ENCODE peak calls at places on chromosomes 12 and 14, in six cellular contexts. Q, L, K, G, N and E are unnamed samples.
A peak's percentile ranks its signal among the peaks of the same experiment; 100 is the strongest.

GRCh38 chr14:99345472-99345871 is 73.5 kb upstream of the BCL11B start:
- DNase-seq in Q (no peak), L (no peak), K (no peak), G (no peak), N (no peak), E (no peak)

GRCh38 chr14:66596241-66596985 is 88.5 kb downstream of the GPHN start:
- DNase-seq in Q (no peak), L (no peak), K (no peak), G (no peak), N (no peak), E (no peak)

GRCh38 chr14:99065551-99065950 is 206.4 kb downstream of the BCL11B start:
- DNase-seq in Q (no peak), L (peak; percentile 7), K (no peak), G (no peak), N (no peak), E (peak; percentile 20)

GRCh38 chr12:7915911-7916403 is 20.0 kb downstream of the SLC2A3 start:
- DNase-seq in Q (no peak), L (no peak), K (no peak), G (no peak), N (no peak), E (no peak)

GRCh38 chr12:5012337-5012736 is 31.3 kb upstream of the KCNA5 start:
- DNase-seq in Q (no peak), L (no peak), K (peak; percentile 46), G (no peak), N (no peak), E (no peak)

GRCh38 chr14:105859717-105860614 is 333.6 kb downstream of the TMEM121 start:
- DNase-seq in Q (no peak), L (no peak), K (peak; percentile 11), G (no peak), N (peak; percentile 8), E (no peak)

GRCh38 chr12:25817166-25817565 is 141.3 kb upstream of the RASSF8 start:
- DNase-seq in Q (peak; percentile 7), L (no peak), K (no peak), G (no peak), N (no peak), E (no peak)

GRCh38 chr14:21874946-21875345 is 201.3 kb upstream of the OR4E1 start:
- DNase-seq in Q (no peak), L (no peak), K (no peak), G (no peak), N (no peak), E (no peak)

GRCh38 chr12:107318804-107319535 is 225.6 kb upstream of the CRY1 start:
- DNase-seq in Q (peak; percentile 51), L (peak; percentile 73), K (no peak), G (peak; percentile 66), N (peak; percentile 14), E (peak; percentile 38)

GRCh38 chr12:51636581-51636980 is 45.5 kb downstream of the SCN8A start:
- DNase-seq in Q (peak; percentile 39), L (peak; percentile 80), K (no peak), G (no peak), N (no peak), E (peak; percentile 52)

GRCh38 chr12:69096669-69097364 is 142.6 kb upstream of the CPSF6 start:
- DNase-seq in Q (no peak), L (peak; percentile 38), K (no peak), G (no peak), N (no peak), E (peak; percentile 12)

GRCh38 chr14:44609201-44609600 is 102.1 kb upstream of the FSCB start:
- DNase-seq in Q (no peak), L (no peak), K (no peak), G (no peak), N (no peak), E (no peak)

GRCh38 chr14:62604524-62604923 is 440.7 kb downstream of the KCNH5 start:
- DNase-seq in Q (peak; percentile 45), L (peak; percentile 4), K (no peak), G (no peak), N (no peak), E (no peak)

GRCh38 chr12:120678572-120678971 is 8.4 kb upstream of the MLEC start:
- DNase-seq in Q (no peak), L (peak; percentile 17), K (no peak), G (no peak), N (no peak), E (no peak)

GRCh38 chr12:33834672-33835071 is 187.6 kb upstream of the ALG10 start:
- DNase-seq in Q (no peak), L (no peak), K (no peak), G (no peak), N (no peak), E (no peak)

GRCh38 chr12:110934093-110934852 is 13.9 kb upstream of the MYL2 start:
- DNase-seq in Q (no peak), L (peak; percentile 85), K (no peak), G (peak; percentile 77), N (no peak), E (peak; percentile 96)

GRCh38 chr14:72855913-72856312 is 38.0 kb downstream of the DPF3 start:
- DNase-seq in Q (peak; percentile 44), L (peak; percentile 28), K (no peak), G (no peak), N (no peak), E (no peak)

GRCh38 chr12:51392556-51393237 is 1.5 kb upstream of the GALNT6 start:
- DNase-seq in Q (no peak), L (peak; percentile 45), K (no peak), G (no peak), N (peak; percentile 27), E (no peak)

GRCh38 chr12:4268549-4269181 is 4.9 kb upstream of the CCND2 start:
- DNase-seq in Q (no peak), L (no peak), K (no peak), G (no peak), N (no peak), E (no peak)

GRCh38 chr14:42149609-42150261 is 543.1 kb downstream of the LRFN5 start:
- DNase-seq in Q (no peak), L (no peak), K (no peak), G (no peak), N (no peak), E (no peak)

GRCh38 chr12:53048033-53048779 is 1.7 kb upstream of the TNS2 start:
- DNase-seq in Q (no peak), L (no peak), K (peak; percentile 81), G (peak; percentile 84), N (peak; percentile 90), E (no peak)
- TF ChIP-seq CTCF in Q (peak; percentile 10), L (peak; percentile 17), K (no peak), G (peak; percentile 57), N (peak; percentile 40), E (peak; percentile 27)

GRCh38 chr14:95213774-95214173 is 56.4 kb upstream of the DICER1 start:
- DNase-seq in Q (no peak), L (no peak), K (no peak), G (no peak), N (no peak), E (no peak)
- H3K27ac ChIP-seq in Q (no peak overlapping the region), L (no peak overlapping the region), K (no peak overlapping the region), G (no peak overlapping the region), N (no peak overlapping the region), E (no peak overlapping the region)

GRCh38 chr12:125684968-125685790 is 619.9 kb downstream of the AACS start:
- DNase-seq in Q (no peak), L (no peak), K (no peak), G (no peak), N (no peak), E (no peak)

GRCh38 chr12:125685885-125686284 is 620.6 kb downstream of the AACS start:
- DNase-seq in Q (no peak), L (no peak), K (no peak), G (no peak), N (no peak), E (no peak)

GRCh38 chr12:125687820-125688219 is 622.6 kb downstream of the AACS start:
- DNase-seq in Q (no peak), L (no peak), K (no peak), G (no peak), N (no peak), E (no peak)

GRCh38 chr12:125687403-125687802 is 622.2 kb downstream of the AACS start:
- DNase-seq in Q (no peak), L (no peak), K (no peak), G (no peak), N (no peak), E (no peak)

GRCh38 chr12:125683748-125684381 is 618.6 kb downstream of the AACS start:
- DNase-seq in Q (no peak), L (no peak), K (no peak), G (peak; percentile 8), N (peak; percentile 31), E (no peak)
- TF ChIP-seq CTCF in Q (no peak), L (no peak), K (peak; percentile 29), G (no peak), N (peak; percentile 74), E (no peak)

DNA sequence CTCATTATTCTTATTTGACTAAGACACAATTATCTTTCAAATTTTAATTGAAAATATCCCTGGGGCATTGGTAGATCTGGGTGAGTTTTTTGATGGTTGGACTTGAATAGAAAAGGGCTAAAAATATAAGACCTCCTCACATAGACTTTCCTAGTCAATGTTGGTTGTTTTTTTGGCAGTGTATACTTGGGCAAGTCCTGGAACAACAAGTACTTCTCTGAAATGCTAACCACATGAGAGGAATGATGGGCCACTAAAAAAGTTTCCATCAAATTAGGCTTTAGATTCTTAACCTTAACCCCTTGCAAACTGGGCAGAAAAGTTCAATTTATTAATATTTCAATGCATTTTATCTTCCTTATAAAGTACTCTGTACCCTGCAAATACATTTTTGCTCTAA is 97.6 kb downstream of the FGD4 start:
- DNase-seq in Q (no peak), L (no peak), K (no peak), G (no peak), N (no peak), E (no peak)
- H3K27ac ChIP-seq in Q (no peak overlapping the region), L (no peak overlapping the region), K (peak overlapping the region; percentile 80), G (no peak overlapping the region), N (no peak overlapping the region), E (no peak overlapping the region)